ENCODE peak calls at places on chromosomes 1 and 21, in four cellular contexts. Q, L, Y and N are unnamed samples.

GRCh38 chr1:167824163-167824794 is 89.7 kb downstream of the ADCY10 start:
- DNase-seq in L (no peak), Q (no peak), Y (no peak), N (no peak)

GRCh38 chr1:219988387-219988786 is 57.9 kb downstream of the EPRS1 start:
- DNase-seq in Q (no peak), Y (no peak), L (peak; percentile 32), N (peak; percentile 1)

GRCh38 chr1:84168783-84169182 is 24.7 kb downstream of the PRKACB start:
- DNase-seq in L (no peak), Q (no peak), Y (no peak), N (no peak)

GRCh38 chr1:95561244-95561840 is 327.3 kb downstream of the RWDD3 start:
- DNase-seq in Y (no peak), L (no peak), Q (no peak), N (no peak)

GRCh38 chr1:211843507-211844298 is 13.1 kb upstream of the LPGAT1 start:
- DNase-seq in Y (no peak), L (no peak), Q (no peak), N (no peak)

GRCh38 chr21:17045214-17045835 is 467.5 kb upstream of the CXADR start:
- DNase-seq in Q (no peak), Y (no peak), L (no peak), N (no peak)

GRCh38 chr1:153944822-153945117 is 1.7 kb downstream of the DENND4B start:
- DNase-seq in L (no peak), Q (no peak), Y (no peak), N (no peak)

GRCh38 chr1:247445775-247446364 is 12.0 kb downstream of the OR2B11 start:
- DNase-seq in Q (no peak), L (no peak), Y (no peak), N (no peak)

GRCh38 chr1:44408181-44409018 is 3.3 kb downstream of the RNF220 start:
- DNase-seq in Q (no peak), L (no peak), Y (no peak), N (no peak)

GRCh38 chr1:23567996-23568607 is 8.8 kb upstream of the ID3 start:
- DNase-seq in L (no peak), Y (peak; percentile 62), Q (no peak), N (no peak)

GRCh38 chr1:11985851-11986250 is 5.6 kb downstream of the MFN2 start:
- DNase-seq in Q (no peak), L (no peak), Y (no peak), N (no peak)

GRCh38 chr1:25731626-25732370 is 68.2 kb upstream of the SELENON start:
- DNase-seq in Q (no peak), Y (no peak), L (no peak), N (no peak)

GRCh38 chr1:77018386-77019156 is 151.3 kb downstream of the ST6GALNAC5 start:
- DNase-seq in L (no peak), Q (no peak), Y (no peak), N (no peak)

GRCh38 chr1:53410100-53410541 is 49.1 kb upstream of the DMRTB1 start:
- DNase-seq in Q (no peak), L (peak; percentile 36), Y (no peak), N (no peak)

GRCh38 chr1:229434005-229434640 is at the start of gene ACTA1:
- DNase-seq in L (no peak), Q (peak; percentile 47), Y (no peak), N (no peak)

GRCh38 chr1:185420588-185421081 is 103.6 kb upstream of the IVNS1ABP start:
- DNase-seq in Q (no peak), Y (no peak), L (no peak), N (no peak)

GRCh38 chr1:1307261-1307907 is 346 bp downstream of the ACAP3 start:
- DNase-seq in Q (no peak), L (no peak), Y (peak; percentile 64), N (no peak)

GRCh38 chr1:1307908-1308755 is at the start of the genes ACAP3 and PUSL1:
- DNase-seq in Y (peak; percentile 99), L (peak; percentile 40), Q (no peak), N (peak; percentile 98)

GRCh38 chr1:1305300-1306069 is 2.2 kb downstream of the ACAP3 start:
- DNase-seq in L (no peak), Y (peak; percentile 90), Q (no peak), N (peak; percentile 75)

GRCh38 chr1:1306070-1306660 is 1.6 kb downstream of the ACAP3 start:
- DNase-seq in Q (no peak), Y (peak; percentile 58), L (no peak), N (no peak)

GRCh38 chr1:1306661-1307260 is 969 bp downstream of the ACAP3 start:
- DNase-seq in L (no peak), Q (no peak), Y (no peak), N (no peak)
- TF ChIP-seq POLR2AphosphoS5 in L (no peak), Q (no peak), Y (no peak), N (no peak)

GRCh38 chr21:34008618-34009017 is 64.8 kb upstream of the MRPS6 start:
- DNase-seq in L (no peak), Y (no peak), Q (no peak), N (no peak)
- TF ChIP-seq TAF1 in L (no peak), Y (no peak), Q (no peak), N (no peak)

DNA sequence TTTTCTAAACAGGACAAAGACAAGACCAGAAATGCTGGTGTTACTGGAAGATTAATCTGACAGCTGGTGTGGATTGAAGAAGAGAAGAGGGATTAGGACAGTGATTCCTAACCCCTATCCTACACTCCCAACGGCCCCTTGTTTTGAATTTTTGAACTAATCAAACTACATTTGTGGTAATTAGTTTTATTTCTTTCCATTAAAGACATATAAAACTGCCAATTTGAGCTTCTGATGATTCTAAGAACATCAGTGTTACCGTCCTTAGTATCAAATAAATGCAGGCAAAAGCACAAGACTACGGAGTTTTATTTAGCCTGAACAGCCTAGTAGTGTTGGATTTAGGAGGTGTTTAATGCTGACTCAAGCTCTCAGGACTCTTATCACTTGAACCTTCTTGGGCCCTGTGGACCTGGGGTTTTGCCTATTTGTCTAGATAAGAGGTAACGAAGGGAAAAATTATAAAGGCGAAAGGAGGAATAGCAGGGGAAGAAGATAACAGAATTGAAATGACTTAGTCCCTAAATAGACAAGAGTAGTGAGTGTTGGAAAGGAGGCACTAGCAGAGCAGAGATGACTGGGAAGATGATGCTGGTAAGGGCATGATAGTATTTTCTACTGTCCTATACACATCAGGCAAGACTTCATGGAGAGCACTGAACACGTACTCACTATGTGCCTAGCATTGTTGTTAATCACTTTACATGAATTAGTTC is 2.0 kb downstream of the NPL start:
- DNase-seq in Q (no peak), L (no peak), Y (peak; percentile 91), N (no peak)
- TF ChIP-seq POLR2A in Q (no peak), L (no peak), Y (no peak), N (no peak)

DNA sequence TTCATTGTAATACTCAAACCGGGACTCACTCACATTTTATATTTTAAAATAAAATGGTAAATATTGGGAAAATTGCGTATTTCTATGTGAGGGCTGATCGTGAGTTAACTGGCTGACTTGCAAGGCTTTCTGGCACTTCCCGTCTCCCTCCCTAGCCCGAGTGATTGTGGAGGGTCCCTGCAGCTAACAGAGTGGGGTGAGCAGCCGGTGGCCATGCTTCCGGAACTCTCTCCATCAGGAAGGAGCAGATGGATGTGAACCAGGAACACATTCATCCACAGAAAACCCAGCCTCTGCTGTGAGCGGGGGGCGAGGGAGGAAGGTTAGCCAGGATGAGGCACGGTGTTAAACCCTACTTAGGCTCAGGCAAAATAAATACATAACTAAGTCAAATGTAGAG is 96.8 kb downstream of the ERG start:
- DNase-seq in Q (no peak), L (no peak), Y (no peak), N (no peak)
- TF ChIP-seq POLR2AphosphoS5 in Q (no peak), L (no peak), Y (no peak), N (no peak)

GRCh38 chr21:15408089-15408488 is 321.7 kb upstream of the USP25 start:
- DNase-seq in Q (no peak), L (no peak), Y (no peak), N (peak; percentile 5)

GRCh38 chr21:15410853-15411252 is 318.9 kb upstream of the USP25 start:
- DNase-seq in Q (no peak), Y (no peak), L (no peak), N (no peak)

GRCh38 chr21:15415541-15416261 is 314.1 kb upstream of the USP25 start:
- DNase-seq in Q (no peak), L (no peak), Y (no peak), N (no peak)

GRCh38 chr21:15409031-15409430 is 320.8 kb upstream of the USP25 start:
- DNase-seq in L (no peak), Q (no peak), Y (no peak), N (no peak)

DNA sequence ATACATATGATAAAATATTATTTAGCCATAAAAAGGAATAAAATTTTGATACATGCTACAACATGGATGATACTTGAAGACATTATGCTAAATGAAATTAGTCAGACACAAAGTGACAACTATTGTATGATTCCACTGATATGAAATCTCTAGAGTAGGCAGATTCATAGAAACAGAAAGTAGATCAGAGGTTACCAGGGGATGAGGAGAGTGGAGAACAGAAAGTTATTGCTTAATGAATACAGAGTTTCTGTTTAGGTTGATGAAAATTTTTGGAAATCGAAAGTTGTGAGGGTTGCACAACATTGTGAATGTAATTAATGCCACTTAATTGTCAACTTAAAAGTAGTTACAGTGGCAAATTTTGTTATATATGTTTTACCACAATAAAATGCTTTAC is 315.7 kb upstream of the USP25 start:
- DNase-seq in L (no peak), Y (no peak), Q (no peak), N (no peak)
- TF ChIP-seq TAF1 in L (no peak), Y (no peak), Q (no peak), N (no peak)

GRCh38 chr1:94235189-94236020 is 2.0 kb downstream of the ARHGAP29 start:
- DNase-seq in Q (no peak), Y (no peak), L (no peak), N (no peak)

GRCh38 chr1:94237291-94238226 is at the start of gene ARHGAP29:
- DNase-seq in Q (no peak), L (no peak), Y (peak; percentile 75), N (peak; percentile 42)

GRCh38 chr1:94234615-94235014 is 2.8 kb downstream of the ARHGAP29 start:
- DNase-seq in Y (no peak), L (no peak), Q (no peak), N (no peak)

GRCh38 chr1:94236630-94237290 is 624 bp downstream of the ARHGAP29 start:
- DNase-seq in Y (no peak), Q (no peak), L (no peak), N (no peak)

DNA sequence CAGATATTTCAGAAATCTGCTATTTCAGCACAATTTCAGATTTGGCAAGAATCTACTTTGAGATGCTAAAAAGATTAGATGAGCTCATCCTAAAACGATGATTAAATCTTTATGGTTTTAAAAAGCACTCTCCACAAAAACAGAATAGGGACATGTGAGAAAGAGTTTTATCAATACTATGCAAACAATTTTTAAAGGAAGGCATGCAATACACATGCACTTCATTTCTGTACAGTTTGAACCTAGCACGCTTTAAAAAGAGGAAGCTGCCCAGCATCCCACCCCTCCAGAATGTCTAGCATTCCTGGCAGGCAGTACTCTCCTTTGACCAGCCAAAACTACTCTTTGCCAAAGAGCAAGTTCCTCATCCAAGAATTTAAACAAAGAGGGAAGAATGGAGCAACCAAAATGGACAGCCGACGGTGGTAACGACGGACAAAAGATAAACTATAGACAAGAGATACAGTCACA is 1.3 kb downstream of the ARHGAP29 start:
- DNase-seq in L (no peak), Q (no peak), Y (no peak), N (no peak)
- TF ChIP-seq POLR2A in L (no peak), Q (no peak), Y (no peak), N (no peak)